ENCODE peak calls at places on chromosomes 1 and 21, in four cellular contexts. Q is stimulated activated CD4-positive, alpha-beta T cell treated with anti-CD3 and anti-CD28 coated beads, Interleukin-4, amount 100 ng/mL, for 48 hours; R is lung microvascular endothelial cell; M is NCI-H2081. H is an unnamed sample.

GRCh38 chr21:10418649-10419048 is 102.7 kb upstream of the TPTE start:
- DNase-seq in Q (no peak), R (no peak), M (no peak), H (no peak)

GRCh38 chr1:226542623-226543103 is 5.9 kb upstream of the STUM start:
- DNase-seq in Q (no peak), R (peak), M (no peak), H (no peak)

GRCh38 chr21:17781524-17781923 is 37.6 kb downstream of the C21orf91 start:
- DNase-seq in Q (no peak), R (no peak), M (no peak), H (no peak)

GRCh38 chr1:153612755-153613331 is at the start of gene S100A16:
- DNase-seq in Q (no peak), R (no peak), M (no peak), H (peak)

GRCh38 chr1:118388341-118388740 is 203.3 kb upstream of the SPAG17 start:
- DNase-seq in Q (no peak), R (no peak), M (no peak), H (no peak)

GRCh38 chr1:64540265-64540791 is 70.4 kb downstream of the CACHD1 start:
- DNase-seq in Q (no peak), R (peak), M (peak), H (peak)

GRCh38 chr1:26016258-26016943 is 5.2 kb upstream of the EXTL1 start:
- DNase-seq in Q (no peak), R (no peak), M (no peak), H (no peak)

GRCh38 chr1:39110882-39111281 is 84.7 kb downstream of the NDUFS5 start:
- DNase-seq in Q (no peak), R (no peak), M (no peak), H (no peak)

GRCh38 chr1:36199934-36200741 is 24.1 kb upstream of the THRAP3 start:
- DNase-seq in Q (no peak), R (peak), M (no peak), H (peak)

GRCh38 chr1:106879538-106879937 is 176.9 kb upstream of the PRMT6 start:
- DNase-seq in Q (no peak), R (no peak), M (no peak), H (peak)

GRCh38 chr1:222019029-222019428 is 277.1 kb upstream of the DUSP10 start:
- DNase-seq in Q (no peak), R (no peak), M (no peak), H (no peak)

GRCh38 chr1:21384620-21385019 is 55.3 kb upstream of the NBPF3 start:
- DNase-seq in Q (no peak), R (no peak), M (no peak), H (no peak)

GRCh38 chr1:53621144-53621543 is 117.8 kb downstream of the GLIS1 start:
- DNase-seq in Q (no peak), R (no peak), M (no peak), H (no peak)

GRCh38 chr1:11940260-11940921 is 5.9 kb downstream of the PLOD1 start:
- DNase-seq in Q (no peak), R (no peak), M (no peak), H (no peak)

GRCh38 chr1:159179906-159180305 is 8.5 kb downstream of the CADM3 start:
- DNase-seq in Q (no peak), R (no peak), M (no peak), H (no peak)

GRCh38 chr1:29474274-29474824 is 238.0 kb downstream of the PTPRU start:
- DNase-seq in Q (no peak), R (no peak), M (no peak), H (no peak)

GRCh38 chr1:213986020-213986924 is 1.5 kb upstream of the PROX1 start:
- DNase-seq in Q (no peak), R (peak), M (no peak), H (no peak)

GRCh38 chr1:180911640-180912161 is 996 bp upstream of the KIAA1614 start:
- DNase-seq in Q (no peak), R (peak), M (no peak), H (peak)

GRCh38 chr21:44294391-44295162 is 5.3 kb upstream of the PFKL start:
- DNase-seq in Q (no peak), R (peak), M (peak), H (peak)

GRCh38 chr1:198287916-198288315 is 131.1 kb downstream of the NEK7 start:
- DNase-seq in Q (no peak), R (no peak), M (peak), H (no peak)

GRCh38 chr1:77400781-77401180 is 119.0 kb downstream of the AK5 start:
- DNase-seq in Q (no peak), R (no peak), M (no peak), H (no peak)

GRCh38 chr1:150268342-150268705 is 492 bp downstream of the APH1A start:
- DNase-seq in Q (peak), R (peak), M (no peak), H (peak)

GRCh38 chr1:10528066-10529014 is 53.6 kb downstream of the PEX14 start:
- DNase-seq in Q (no peak), R (peak), M (no peak), H (peak)

GRCh38 chr1:78143152-78143551 is 97.4 kb downstream of the GIPC2 start:
- DNase-seq in Q (no peak), R (no peak), M (no peak), H (no peak)

GRCh38 chr1:17561252-17561558 is 21.7 kb downstream of the ARHGEF10L start:
- DNase-seq in Q (no peak), R (no peak), M (no peak), H (no peak)